ENCODE peak calls at places on chromosomes 1 and 21, in seven cellular contexts. L, R, S, P, K, C and A are unnamed samples.
A peak's percentile ranks its signal among the peaks of the same experiment; 100 is the strongest.

GRCh38 chr1:85225624-85226380 is 25.0 kb upstream of the SYDE2 start:
- DNase-seq in C (no peak), R (peak; percentile 28), P (no peak), S (no peak), L (no peak), K (no peak), A (peak; percentile 65)

GRCh38 chr1:196660912-196661311 is 9.1 kb downstream of the CFH start:
- DNase-seq in L (peak; percentile 33), P (no peak), K (peak; percentile 49), R (no peak), C (no peak), S (peak; percentile 23), A (peak; percentile 25)

GRCh38 chr1:38151399-38151798 is 104.8 kb upstream of the POU3F1 start:
- DNase-seq in S (no peak), C (no peak), L (no peak), K (no peak), R (no peak), P (no peak), A (no peak)

GRCh38 chr1:18735369-18735997 is 104.8 kb downstream of the PAX7 start:
- DNase-seq in S (no peak), P (no peak), C (no peak), K (no peak), L (no peak), R (no peak), A (no peak)

GRCh38 chr1:195714248-195714647 is 894.0 kb downstream of the KCNT2 start:
- DNase-seq in R (no peak), C (no peak), P (no peak), K (peak; percentile 46), L (peak; percentile 86), S (no peak), A (no peak)

GRCh38 chr21:34589511-34590282 is 25.2 kb downstream of the RCAN1 start:
- DNase-seq in K (no peak), C (no peak), R (no peak), P (no peak), S (no peak), L (no peak), A (no peak)

GRCh38 chr1:3430406-3430805 is 24.1 kb upstream of the ARHGEF16 start:
- DNase-seq in L (no peak), P (no peak), K (no peak), S (no peak), C (no peak), R (no peak), A (no peak)

GRCh38 chr1:90675161-90675847 is 41.8 kb downstream of the BARHL2 start:
- DNase-seq in S (no peak), P (no peak), R (no peak), K (no peak), C (no peak), L (no peak), A (no peak)

GRCh38 chr1:38076038-38076437 is 29.4 kb upstream of the POU3F1 start:
- DNase-seq in S (peak; percentile 57), R (no peak), L (peak; percentile 18), C (no peak), P (peak; percentile 82), K (peak; percentile 17), A (peak; percentile 85)

GRCh38 chr1:93964096-93964776 is 55.0 kb upstream of the GCLM start:
- DNase-seq in L (no peak), K (no peak), C (no peak), P (no peak), R (no peak), S (no peak), A (no peak)

GRCh38 chr1:93963585-93963984 is 54.4 kb upstream of the GCLM start:
- DNase-seq in K (no peak), R (no peak), C (no peak), P (no peak), L (no peak), S (no peak), A (no peak)

GRCh38 chr1:93965256-93965655 is 56.0 kb upstream of the GCLM start:
- DNase-seq in L (no peak), P (no peak), K (no peak), C (no peak), R (peak; percentile 67), S (no peak), A (no peak)

GRCh38 chr1:93965888-93966287 is 56.7 kb upstream of the GCLM start:
- DNase-seq in L (no peak), K (no peak), S (no peak), P (no peak), R (no peak), C (no peak), A (no peak)

DNA sequence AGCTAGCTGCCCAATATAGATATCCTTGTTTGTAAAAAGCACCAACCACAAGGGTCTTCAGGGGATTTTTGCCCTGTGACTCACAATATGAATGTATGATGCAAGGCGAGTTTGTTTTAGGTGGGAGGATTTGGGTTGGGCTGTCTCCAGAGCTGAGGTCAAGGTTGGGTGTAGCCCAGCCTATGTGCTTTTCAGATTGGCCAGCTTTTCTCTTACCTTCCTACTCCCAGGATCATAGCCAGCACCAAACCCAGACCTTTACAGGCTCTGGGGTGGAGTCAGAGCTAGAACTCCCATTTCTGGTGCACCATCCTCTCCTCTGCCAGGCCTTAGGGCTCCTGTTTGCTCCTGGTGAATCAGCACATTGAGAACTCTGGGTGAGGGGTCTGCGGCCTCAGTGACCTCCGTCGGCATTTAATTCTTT is 55.6 kb upstream of the GCLM start:
- DNase-seq in C (no peak), K (no peak), R (no peak), L (peak; percentile 69), P (no peak), S (no peak), A (peak; percentile 11)
- H2BK5ac ChIP-seq in C (no peak overlapping the region), K (no peak overlapping the region), R (no peak overlapping the region), L (no peak overlapping the region), P (no peak overlapping the region), S (no peak overlapping the region), A (no peak overlapping the region)

DNA sequence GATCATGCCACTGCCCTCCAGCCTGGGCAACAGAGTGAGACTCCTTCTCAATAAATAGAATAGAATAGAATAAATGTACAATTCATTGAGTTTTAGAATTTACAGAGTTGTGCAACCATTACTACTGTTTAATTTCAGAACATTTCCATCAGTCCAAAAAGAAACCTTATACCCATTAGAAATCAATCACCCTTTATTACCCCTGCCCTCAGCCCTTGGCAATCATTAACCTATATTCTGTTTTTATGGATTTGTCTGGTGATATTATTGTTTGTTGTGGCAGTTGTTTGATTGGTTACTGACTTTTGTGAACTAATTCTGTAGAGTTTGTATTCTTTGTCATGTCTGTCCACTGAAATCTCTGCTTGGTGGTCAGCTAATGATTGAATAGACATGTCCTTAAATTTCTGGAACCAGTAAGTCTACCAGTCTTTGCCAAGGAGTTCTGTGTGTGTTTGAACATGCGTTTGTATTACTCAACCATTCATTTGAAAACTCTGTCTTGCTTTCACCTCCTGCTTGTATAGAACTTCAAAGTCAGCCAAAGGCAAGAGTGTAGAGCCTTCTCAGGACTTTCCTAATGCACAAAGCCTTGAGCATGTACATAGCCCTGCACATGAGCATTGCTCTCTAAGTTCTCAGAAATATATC is 208.8 kb downstream of the GPR52 start:
- DNase-seq in S (no peak), R (no peak), K (no peak), P (no peak), L (no peak), C (no peak), A (no peak)
- H2BK5ac ChIP-seq in S (no peak overlapping the region), R (no peak overlapping the region), K (no peak overlapping the region), P (no peak overlapping the region), L (no peak overlapping the region), C (no peak overlapping the region), A (no peak overlapping the region)

GRCh38 chr1:203343956-203344355 is 7.0 kb downstream of the FMOD start:
- DNase-seq in K (no peak), R (no peak), L (no peak), C (no peak), P (no peak), S (no peak), A (no peak)

GRCh38 chr1:203349757-203350522 is 982 bp downstream of the FMOD start:
- DNase-seq in C (no peak), S (no peak), L (no peak), R (no peak), P (no peak), K (no peak), A (no peak)

GRCh38 chr1:203346060-203346754 is 4.7 kb downstream of the FMOD start:
- DNase-seq in P (no peak), S (no peak), L (no peak), C (no peak), R (no peak), K (peak; percentile 72), A (peak; percentile 83)

GRCh38 chr1:203349166-203349565 is 1.8 kb downstream of the FMOD start:
- DNase-seq in L (no peak), K (no peak), C (no peak), P (no peak), S (no peak), R (no peak), A (no peak)

DNA sequence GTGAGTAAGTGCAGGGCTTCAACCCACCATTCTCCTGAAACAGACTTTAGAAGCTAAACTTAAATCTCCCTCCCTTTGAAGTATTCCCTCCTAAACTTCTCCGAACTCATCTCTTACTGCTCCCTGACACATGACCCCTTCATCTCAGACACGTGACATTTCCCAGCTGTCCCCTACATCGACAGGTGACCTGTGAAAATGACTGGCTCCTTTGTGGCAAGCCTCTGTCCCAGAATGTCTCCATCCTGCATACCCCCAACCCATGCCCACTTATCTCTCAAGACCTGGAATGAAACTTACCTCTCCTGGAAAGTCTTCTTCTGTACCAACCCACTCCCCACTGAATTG is 4.2 kb downstream of the FMOD start:
- DNase-seq in C (no peak), P (no peak), K (no peak), L (no peak), S (no peak), R (no peak), A (no peak)
- H2BK5ac ChIP-seq in C (no peak overlapping the region), P (no peak overlapping the region), K (no peak overlapping the region), L (no peak overlapping the region), S (no peak overlapping the region), R (no peak overlapping the region), A (no peak overlapping the region)

GRCh38 chr1:184025242-184025675 is 12.3 kb downstream of the COLGALT2 start:
- DNase-seq in P (no peak), K (peak; percentile 22), L (peak; percentile 95), C (no peak), S (no peak), R (no peak), A (peak; percentile 20)

GRCh38 chr1:184021666-184022198 is 15.8 kb downstream of the COLGALT2 start:
- DNase-seq in R (no peak), K (no peak), C (no peak), P (no peak), S (no peak), L (no peak), A (no peak)

GRCh38 chr1:184020855-184021254 is 16.7 kb downstream of the COLGALT2 start:
- DNase-seq in R (no peak), P (no peak), C (no peak), L (no peak), S (no peak), K (no peak), A (no peak)

GRCh38 chr1:184022651-184023050 is 14.9 kb downstream of the COLGALT2 start:
- DNase-seq in S (no peak), C (no peak), R (no peak), P (no peak), L (peak; percentile 48), K (peak; percentile 24), A (no peak)

DNA sequence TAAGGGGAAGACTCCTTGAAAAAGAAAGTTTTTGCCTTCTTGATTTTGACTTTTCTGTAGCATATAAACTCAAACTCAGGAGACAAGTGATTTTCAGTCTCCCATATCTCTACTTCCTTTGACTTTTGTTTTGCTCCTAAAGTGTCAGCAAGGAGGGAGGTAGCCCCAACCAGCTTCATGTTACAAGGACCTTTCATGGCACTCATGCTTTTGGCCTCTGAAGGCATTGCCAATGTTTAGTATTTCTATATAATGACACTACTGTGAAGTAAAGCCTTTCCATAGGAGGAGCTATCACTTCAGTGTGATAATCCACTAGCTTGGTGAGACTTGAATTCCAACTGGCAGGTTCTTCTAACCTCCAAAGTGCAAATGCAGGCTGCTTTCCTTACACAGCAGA is 14.4 kb downstream of the COLGALT2 start:
- DNase-seq in C (no peak), K (no peak), R (no peak), L (no peak), S (no peak), P (no peak), A (no peak)
- H2BK5ac ChIP-seq in C (no peak overlapping the region), K (no peak overlapping the region), R (no peak overlapping the region), L (no peak overlapping the region), S (no peak overlapping the region), P (no peak overlapping the region), A (no peak overlapping the region)